ENCODE peak calls at places on chromosomes 7 and 10, in five cellular contexts. I is upper lobe of right lung, B is A549, H is AG04449, N is cardiac fibroblast. R is an unnamed sample.

GRCh38 chr7:17444673-17445072 is 146.2 kb downstream of the AHR start:
- DNase-seq in H (no peak), B (peak; percentile 69), N (peak; percentile 77), I (no peak), R (peak; percentile 33)

GRCh38 chr10:47039558-47039905 is 128.3 kb downstream of the PTPN20 start:
- DNase-seq in I (no peak), N (no peak), H (no peak), B (no peak), R (no peak)

GRCh38 chr10:74544106-74544505 is 282.3 kb upstream of the KAT6B start:
- DNase-seq in H (no peak), I (no peak), B (no peak), N (peak; percentile 20), R (no peak)

GRCh38 chr7:41942468-41943097 is 239.7 kb upstream of the INHBA start:
- DNase-seq in I (no peak), B (peak; percentile 22), H (no peak), N (peak; percentile 15), R (peak; percentile 36)

GRCh38 chr7:95508780-95509179 is 23.0 kb downstream of the ASB4 start:
- DNase-seq in B (no peak), H (no peak), I (no peak), N (no peak), R (no peak)

GRCh38 chr10:118471863-118472262 is 123.6 kb downstream of the PRLHR start:
- DNase-seq in B (peak; percentile 9), N (no peak), H (peak; percentile 9), I (no peak), R (peak; percentile 81)

GRCh38 chr10:76089626-76090185 is 658.3 kb downstream of the LRMDA start:
- DNase-seq in H (no peak), B (no peak), N (no peak), I (no peak), R (no peak)

GRCh38 chr7:117269417-117269816 is 53.4 kb downstream of the WNT2 start:
- DNase-seq in H (peak; percentile 92), I (no peak), B (peak; percentile 74), N (peak; percentile 74), R (peak; percentile 90)

GRCh38 chr10:71727429-71728217 is 8.0 kb upstream of the C10orf105 start:
- DNase-seq in H (no peak), N (peak; percentile 47), I (no peak), B (peak; percentile 42), R (peak; percentile 30)

GRCh38 chr10:106053031-106053430 is 1111.5 kb downstream of the SORCS1 start:
- DNase-seq in H (no peak), N (no peak), I (no peak), B (no peak), R (no peak)

GRCh38 chr7:125934539-125934938 is 1004.9 kb upstream of the POT1 start:
- DNase-seq in N (no peak), B (no peak), I (no peak), H (no peak), R (no peak)

GRCh38 chr10:58641708-58642107 is 129.0 kb downstream of the BICC1 start:
- DNase-seq in N (peak; percentile 70), H (no peak), B (no peak), I (no peak), R (peak; percentile 70)

GRCh38 chr7:98810166-98810802 is 59.5 kb downstream of the TMEM130 start:
- DNase-seq in B (no peak), H (no peak), N (peak; percentile 50), I (no peak), R (no peak)

GRCh38 chr7:976901-977325 is 1.6 kb upstream of the COX19 start:
- DNase-seq in I (peak; percentile 58), H (no peak), B (no peak), N (no peak), R (no peak)

GRCh38 chr7:15305002-15305600 is 256.7 kb downstream of the AGMO start:
- DNase-seq in N (peak; percentile 68), I (no peak), B (peak; percentile 63), H (no peak), R (peak; percentile 73)

GRCh38 chr7:13057462-13058200 is 370.2 kb downstream of the ARL4A start:
- DNase-seq in N (peak; percentile 57), I (no peak), H (no peak), B (no peak), R (no peak)

GRCh38 chr10:110399163-110400094 is 94.7 kb upstream of the SMNDC1 start:
- DNase-seq in I (no peak), H (peak; percentile 98), B (peak; percentile 98), N (peak; percentile 98), R (peak; percentile 98)

GRCh38 chr7:46839651-46840050 is 742.3 kb downstream of the TNS3 start:
- DNase-seq in I (no peak), B (no peak), H (no peak), N (peak; percentile 12), R (peak; percentile 59)

GRCh38 chr7:39580150-39580874 is 14.1 kb downstream of the YAE1 start:
- DNase-seq in B (peak; percentile 94), H (peak; percentile 82), I (no peak), N (peak; percentile 97), R (peak; percentile 97)

GRCh38 chr7:77680266-77680665 is 16.0 kb upstream of the RSBN1L start:
- DNase-seq in I (no peak), N (no peak), B (no peak), H (no peak), R (no peak)

GRCh38 chr10:124693396-124693795 is 50.8 kb downstream of the FAM53B start:
- DNase-seq in I (no peak), N (no peak), B (no peak), H (no peak), R (no peak)

GRCh38 chr7:116236020-116236630 is 25.8 kb downstream of the TES start:
- DNase-seq in N (peak; percentile 74), I (no peak), H (no peak), B (peak; percentile 60), R (no peak)

GRCh38 chr10:22335204-22335956 is 9.9 kb upstream of the SPAG6 start:
- DNase-seq in I (peak; percentile 76), B (peak; percentile 46), H (no peak), N (peak; percentile 68), R (peak; percentile 75)

GRCh38 chr7:78438433-78438832 is 639.9 kb downstream of the PHTF2 start:
- DNase-seq in H (no peak), N (no peak), I (no peak), B (no peak), R (no peak)

GRCh38 chr7:49775065-49775948 is 1.9 kb downstream of the VWC2 start:
- DNase-seq in I (no peak), H (no peak), N (no peak), B (no peak), R (no peak)

GRCh38 chr7:26513948-26514347 is 222.3 kb downstream of the SNX10 start:
- DNase-seq in N (no peak), I (no peak), H (no peak), B (no peak), R (no peak)

GRCh38 chr7:16098058-16098457 is 323.3 kb downstream of the CRPPA start:
- DNase-seq in N (no peak), I (no peak), B (no peak), H (no peak), R (peak; percentile 2)

GRCh38 chr10:61397175-61397986 is 55.8 kb downstream of the TMEM26 start:
- DNase-seq in H (no peak), B (peak; percentile 3), I (no peak), N (peak; percentile 58), R (peak; percentile 21)

GRCh38 chr10:123744226-123744536 is 78.0 kb downstream of the GPR26 start:
- DNase-seq in B (no peak), H (no peak), N (no peak), I (no peak), R (no peak)

GRCh38 chr10:70286616-70287015 is 2.8 kb upstream of the NPFFR1 start:
- DNase-seq in H (no peak), I (no peak), B (no peak), N (no peak), R (no peak)

GRCh38 chr10:70283071-70283444 is 746 bp downstream of the NPFFR1 start:
- DNase-seq in H (no peak), B (no peak), N (no peak), I (no peak), R (no peak)

GRCh38 chr10:70284542-70285150 is 842 bp upstream of the NPFFR1 start:
- DNase-seq in H (no peak), I (no peak), B (no peak), N (no peak), R (no peak)

GRCh38 chr10:70285432-70285831 is 1.6 kb upstream of the NPFFR1 start:
- DNase-seq in N (no peak), B (no peak), I (no peak), H (no peak), R (no peak)

DNA sequence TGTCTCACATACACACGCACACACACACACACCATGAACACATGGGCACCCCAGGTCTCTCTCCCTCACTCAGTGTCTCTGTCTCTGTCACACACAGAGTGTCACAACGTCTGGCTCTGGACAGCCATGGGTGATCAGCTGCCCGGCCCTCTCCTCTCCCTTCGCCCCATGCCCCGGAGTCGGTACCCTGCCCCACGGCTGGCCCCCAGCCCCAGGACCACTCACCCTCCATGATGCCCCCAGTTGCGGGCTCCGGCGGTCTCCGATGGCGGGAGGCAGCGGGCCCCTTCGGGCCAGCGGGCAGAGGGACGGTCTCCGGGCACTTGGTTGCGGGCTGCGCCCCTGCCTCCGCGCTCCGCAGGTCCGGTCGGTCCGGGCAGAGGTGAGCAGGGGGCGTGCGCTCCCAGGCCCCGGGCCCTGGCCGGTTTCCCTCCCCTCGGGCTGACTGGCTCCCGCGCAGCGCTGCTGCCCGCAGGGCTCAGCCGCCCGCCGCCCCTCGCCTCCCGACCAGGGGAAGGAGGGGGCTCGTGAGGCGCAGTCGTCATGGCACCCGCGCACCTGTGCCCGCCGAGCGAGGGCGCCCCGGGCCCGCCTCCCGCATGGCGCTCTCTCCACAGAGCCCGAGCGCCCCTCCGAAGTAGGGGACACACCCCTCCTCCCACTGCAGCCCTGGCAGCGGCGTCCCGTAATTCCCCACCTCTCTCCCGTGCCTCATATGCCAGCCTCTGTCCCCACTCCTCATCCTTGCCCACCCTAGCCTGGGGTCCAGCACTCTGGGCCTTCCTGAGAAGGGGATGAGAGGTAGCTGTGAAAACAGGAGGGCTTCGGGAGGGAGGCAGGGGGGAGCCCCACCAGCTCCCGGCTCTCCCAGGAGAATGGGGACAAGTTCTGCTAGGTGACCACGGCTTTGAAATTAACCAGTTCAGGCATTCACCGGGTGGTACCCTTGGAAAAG is at the start of gene NPFFR1:
- DNase-seq in B (no peak), I (peak; percentile 69), N (no peak), H (no peak), R (no peak)
- TF ChIP-seq CTCF in B (no peak), I (no peak), N (no peak), H (no peak), R (no peak)

GRCh38 chr10:89416465-89416864 is 2.1 kb downstream of the IFIT5 start:
- DNase-seq in N (no peak), B (no peak), H (no peak), I (no peak), R (no peak)
- H3K4me3 ChIP-seq in N (no peak overlapping the region), B (no peak overlapping the region), H (no peak overlapping the region), I (peak overlapping the region; percentile 90), R (no peak overlapping the region)

GRCh38 chr7:101814996-101815825 is 2.2 kb upstream of the CUX1 start:
- DNase-seq in N (no peak), H (no peak), B (peak; percentile 50), I (peak; percentile 84), R (no peak)
- TF ChIP-seq CTCF in N (no peak), H (peak; percentile 55), B (peak; percentile 84), I (peak; percentile 45), R (peak; percentile 4)

GRCh38 chr10:79627075-79627474 is 16.3 kb downstream of the SFTPA1 start:
- DNase-seq in N (no peak), H (no peak), B (no peak), I (no peak), R (no peak)
- H3K4me3 ChIP-seq in N (no peak overlapping the region), H (no peak overlapping the region), B (no peak overlapping the region), I (no peak overlapping the region), R (no peak overlapping the region)

R was measured in foreskin fibroblast.